ENCODE peak calls at places on chromosome 17, in eight cellular contexts. B is neural progenitor cell, T is Peyer's patch, Q is colonic mucosa, S is ascending aorta, Z is fibroblast of lung, X is tibial artery, M is hepatocyte. C is an unnamed sample.
A peak's percentile ranks its signal among the peaks of the same experiment; 100 is the strongest.

GRCh38 chr17:66655861-66656260 is 179.1 kb upstream of the CACNG5 start:
- DNase-seq in B (no peak), T (no peak), Q (no peak), S (no peak), Z (no peak), X (no peak), M (no peak), C (no peak)

GRCh38 chr17:57130708-57131461 is 45.8 kb downstream of the AKAP1 start:
- DNase-seq in B (peak; percentile 89), T (peak; percentile 94), Q (peak; percentile 90), S (peak; percentile 19), Z (peak; percentile 79), X (peak; percentile 90), M (peak; percentile 92), C (peak; percentile 87)

GRCh38 chr17:42782402-42783061 is 2.1 kb downstream of the WNK4 start:
- DNase-seq in B (no peak), T (no peak), Q (no peak), S (no peak), Z (no peak), X (no peak), M (no peak), C (no peak)

GRCh38 chr17:29120439-29120838 is 59.8 kb downstream of the MYO18A start:
- DNase-seq in B (no peak), T (no peak), Q (no peak), S (no peak), Z (no peak), X (no peak), M (peak; percentile 43), C (no peak)

GRCh38 chr17:16419074-16419928 is 3.9 kb downstream of the TRPV2 start:
- DNase-seq in B (no peak), T (no peak), Q (no peak), S (no peak), Z (peak; percentile 85), X (peak; percentile 72), M (peak; percentile 84), C (peak; percentile 72)

GRCh38 chr17:29576214-29577008 is 7.9 kb downstream of the TP53I13 start:
- DNase-seq in B (no peak), T (no peak), Q (peak; percentile 17), S (no peak), Z (no peak), X (no peak), M (no peak), C (no peak)

GRCh38 chr17:35981908-35982330 is 622 bp upstream of the CCL16 start:
- DNase-seq in B (peak; percentile 27), T (peak; percentile 54), Q (no peak), S (no peak), Z (no peak), X (no peak), M (peak; percentile 57), C (no peak)

GRCh38 chr17:35255316-35255715 is 12.4 kb downstream of the SLFN5 start:
- DNase-seq in B (peak; percentile 79), T (no peak), Q (no peak), S (no peak), Z (no peak), X (no peak), M (no peak), C (no peak)

GRCh38 chr17:73203788-73204479 is 11.1 kb downstream of the COG1 start:
- DNase-seq in B (no peak), T (peak; percentile 45), Q (no peak), S (no peak), Z (no peak), X (no peak), M (no peak), C (no peak)

GRCh38 chr17:61353615-61354014 is 46.0 kb upstream of the TBX2 start:
- DNase-seq in B (no peak), T (no peak), Q (no peak), S (no peak), Z (no peak), X (no peak), M (no peak), C (no peak)

GRCh38 chr17:35540589-35541404 is 3.3 kb upstream of the SLFN12L start:
- DNase-seq in B (no peak), T (peak; percentile 81), Q (peak; percentile 43), S (no peak), Z (peak; percentile 59), X (peak; percentile 51), M (no peak), C (no peak)

GRCh38 chr17:31493656-31494155 is 102.2 kb downstream of the RAB11FIP4 start:
- DNase-seq in B (no peak), T (no peak), Q (peak; percentile 57), S (no peak), Z (no peak), X (no peak), M (no peak), C (no peak)

GRCh38 chr17:77906377-77906871 is 52.1 kb upstream of the TNRC6C start:
- DNase-seq in B (peak; percentile 1), T (no peak), Q (no peak), S (no peak), Z (no peak), X (no peak), M (no peak), C (no peak)

DNA sequence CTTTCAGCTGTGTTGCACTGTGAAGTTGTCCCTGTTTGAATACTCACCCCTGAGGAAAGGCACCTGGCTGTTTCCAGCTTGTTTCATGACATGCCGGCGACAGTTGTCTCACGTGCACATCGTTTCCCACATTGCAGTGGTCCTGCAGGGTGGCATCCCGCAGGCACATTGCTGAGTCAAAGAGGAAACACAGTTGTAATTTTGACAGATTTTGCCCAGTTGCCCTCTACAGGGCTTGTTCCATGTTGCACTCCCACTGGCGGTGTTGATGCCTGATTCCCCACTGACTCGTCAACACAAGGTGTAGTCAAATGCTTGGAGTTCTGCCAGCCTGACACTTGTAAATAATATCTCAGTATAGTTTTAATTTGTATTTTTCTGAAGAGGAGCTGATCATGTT is 23.8 kb downstream of the EPN2 start:
- DNase-seq in B (peak; percentile 17), T (no peak), Q (no peak), S (no peak), Z (no peak), X (no peak), M (no peak), C (no peak)
- TF ChIP-seq CTCF in B (no peak), T (no peak), Q (no peak), S (no peak), Z (no peak), X (no peak), M (no peak), C (peak; percentile 10)

DNA sequence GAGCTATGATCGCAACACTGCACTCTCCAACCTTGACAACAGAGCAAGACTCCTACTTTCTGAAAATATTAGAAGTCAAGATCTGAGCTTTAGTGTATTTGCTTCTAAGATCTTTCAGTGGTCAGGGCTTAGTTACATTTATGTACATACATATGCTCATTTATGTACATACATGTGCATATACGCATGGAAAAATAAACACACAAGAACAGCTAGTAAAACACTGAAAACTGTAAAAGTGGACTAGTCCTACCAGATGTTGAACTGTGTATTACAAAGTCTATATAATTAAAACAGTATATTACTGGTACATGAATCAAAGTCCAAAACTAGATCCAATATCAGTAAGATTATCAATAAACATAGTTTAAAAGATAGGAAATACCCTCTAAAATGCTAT is 28.3 kb downstream of the PTRH2 start:
- DNase-seq in B (no peak), T (no peak), Q (no peak), S (no peak), Z (no peak), X (no peak), M (no peak), C (no peak)
- H3K36me3 ChIP-seq in B (peaks cover 21% of the 10 kb centered on the region), T (no peaks in the 10 kb centered on the region), Q (peaks cover 41% of the 10 kb centered on the region), S (peaks cover 96% of the 10 kb centered on the region), Z (peaks cover 27% of the 10 kb centered on the region), X (peaks cover 95% of the 10 kb centered on the region), M (peaks cover 5% of the 10 kb centered on the region), C (peaks cover 93% of the 10 kb centered on the region)

GRCh38 chr17:38738007-38738662 is 8.0 kb downstream of the CISD3 start:
- DNase-seq in B (no peak), T (no peak), Q (no peak), S (no peak), Z (no peak), X (no peak), M (no peak), C (no peak)

GRCh38 chr17:38733315-38734234 is 3.4 kb downstream of the CISD3 start:
- DNase-seq in B (no peak), T (no peak), Q (no peak), S (no peak), Z (no peak), X (no peak), M (no peak), C (peak; percentile 49)

GRCh38 chr17:38734235-38734633 is 4.1 kb downstream of the CISD3 start:
- DNase-seq in B (no peak), T (no peak), Q (no peak), S (no peak), Z (no peak), X (no peak), M (no peak), C (no peak)

GRCh38 chr17:38732376-38733314 is 2.5 kb downstream of the CISD3 start:
- DNase-seq in B (no peak), T (peak; percentile 71), Q (peak; percentile 72), S (no peak), Z (no peak), X (no peak), M (no peak), C (no peak)

DNA sequence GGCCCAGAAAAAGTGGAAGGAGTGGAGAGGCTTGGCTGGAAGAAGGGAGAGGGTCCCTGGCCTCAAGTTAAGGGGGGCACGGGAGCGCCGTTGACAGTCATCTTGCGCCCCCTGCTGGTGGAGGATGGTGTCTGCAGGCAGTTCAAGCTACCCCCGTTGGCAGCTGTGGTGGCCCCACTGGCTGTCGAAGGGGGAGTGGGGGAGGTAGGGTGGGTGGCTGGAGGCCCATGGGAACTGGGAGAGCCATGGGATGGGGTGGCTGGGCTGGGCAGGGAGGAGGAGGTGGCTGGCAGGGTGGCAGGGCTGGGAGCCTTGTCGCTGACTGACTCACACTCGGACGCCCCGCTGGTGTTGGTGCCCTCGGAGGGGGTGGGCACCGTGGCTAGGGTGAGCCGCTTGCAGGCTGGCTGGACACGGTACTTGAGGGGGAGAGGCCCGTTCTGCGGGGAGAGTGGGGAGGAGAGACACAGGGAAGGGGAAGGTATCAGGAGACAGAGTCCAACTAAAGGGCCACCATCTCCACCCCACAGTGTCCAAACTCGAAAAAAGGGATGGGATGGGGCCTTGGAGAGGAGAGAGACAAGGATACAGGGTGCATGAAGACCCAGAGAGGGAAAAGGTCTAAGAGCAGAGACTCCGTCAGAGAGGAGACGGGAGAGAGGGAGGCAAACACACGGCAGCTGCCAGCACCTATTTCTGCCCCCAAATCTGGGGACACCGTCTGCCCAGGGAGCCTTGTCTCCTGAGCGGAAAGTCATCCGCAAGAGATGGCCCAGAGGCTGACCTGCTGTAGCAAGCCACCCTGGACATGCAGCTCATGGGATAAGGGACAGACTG is 5.2 kb downstream of the CISD3 start:
- DNase-seq in B (peak; percentile 82), T (peak; percentile 82), Q (peak; percentile 69), S (no peak), Z (peak; percentile 38), X (no peak), M (peak; percentile 75), C (peak; percentile 79)
- H3K4me1 ChIP-seq in B (no peaks in the 10 kb centered on the region), T (peaks cover 65% of the 10 kb centered on the region), Q (peaks cover 18% of the 10 kb centered on the region), S (peaks cover 5% of the 10 kb centered on the region), Z (peaks cover 10% of the 10 kb centered on the region), X (peaks cover 30% of the 10 kb centered on the region), M (peaks cover 17% of the 10 kb centered on the region), C (peaks cover 12% of the 10 kb centered on the region)

DNA sequence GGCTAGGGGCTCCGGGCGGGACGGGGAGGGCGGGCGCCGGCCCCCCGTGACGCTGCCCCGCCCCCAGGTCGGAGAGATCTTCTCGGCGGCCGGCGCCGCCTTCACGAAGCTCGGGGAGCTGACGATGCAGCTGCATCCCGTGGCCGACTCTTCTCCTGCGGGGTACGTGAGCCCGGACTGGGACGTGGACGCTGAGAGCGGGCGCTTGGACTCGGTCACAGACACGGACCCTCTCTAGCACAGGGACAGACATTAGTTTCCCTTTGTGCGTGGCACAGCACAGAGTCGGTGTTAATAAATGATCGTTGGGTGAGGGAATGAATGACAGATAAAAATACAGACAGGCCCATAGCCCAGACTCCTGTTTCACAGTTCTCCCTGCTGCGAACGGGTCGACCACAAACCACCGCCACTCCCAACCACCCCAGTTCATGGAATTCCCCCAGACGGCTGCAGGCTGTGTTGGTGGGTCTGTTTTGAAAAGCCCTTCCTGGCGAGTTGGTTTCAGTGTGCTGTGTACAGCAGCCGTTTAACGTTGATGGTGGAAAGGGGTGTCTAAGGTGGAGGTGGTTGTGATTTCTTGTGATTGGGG is 2.7 kb downstream of the RNASEK start:
- DNase-seq in B (peak; percentile 21), T (peak; percentile 71), Q (peak; percentile 45), S (no peak), Z (peak; percentile 42), X (no peak), M (peak; percentile 59), C (no peak)
- TF ChIP-seq CTCF in B (peak; percentile 1), T (no peak), Q (peak; percentile 30), S (no peak), Z (no peak), X (no peak), M (no peak), C (no peak)

C was measured in BE2C.